ENCODE peak calls at places on chromosomes 6 and 20, in four cellular contexts. I is IMR-90, V is K562, H is GM12878. M is an unnamed sample.

GRCh38 chr20:57380081-57380750 is 11.0 kb upstream of the RBM38 start:
- DNase-seq in I (no peak), V (no peak), H (no peak), M (no peak)

GRCh38 chr6:53834134-53834533 is 39.3 kb downstream of the LRRC1 start:
- DNase-seq in I (no peak), V (no peak), H (no peak), M (no peak)

GRCh38 chr20:45365444-45365970 is 2.6 kb downstream of the SYS1 start:
- DNase-seq in I (no peak), V (no peak), H (no peak), M (no peak)

GRCh38 chr20:42082611-42083010 is 464.4 kb upstream of the CHD6 start:
- DNase-seq in I (peak), V (peak), H (no peak), M (no peak)

GRCh38 chr20:3781153-3781910 is at the start of gene SPEF1:
- DNase-seq in I (peak), V (peak), H (peak), M (peak)

GRCh38 chr6:16278048-16278724 is 39.8 kb downstream of the GMPR start:
- DNase-seq in I (peak), V (no peak), H (no peak), M (no peak)

GRCh38 chr6:80214436-80215022 is 108.1 kb downstream of the BCKDHB start:
- DNase-seq in I (peak), V (peak), H (no peak), M (peak)

GRCh38 chr6:53717571-53717970 is 52.0 kb upstream of the KLHL31 start:
- DNase-seq in I (no peak), V (no peak), H (no peak), M (no peak)

GRCh38 chr6:56649053-56649769 is 6.5 kb upstream of the DST start:
- DNase-seq in I (no peak), V (peak), H (no peak), M (peak)

GRCh38 chr6:18053555-18054445 is 66.4 kb upstream of the KIF13A start:
- DNase-seq in I (peak), V (peak), H (no peak), M (no peak)

GRCh38 chr6:5025911-5026819 is 22.3 kb upstream of the RPP40 start:
- DNase-seq in I (peak), V (peak), H (no peak), M (peak)

GRCh38 chr6:136784910-136785746 is 7.1 kb downstream of the MAP3K5 start:
- DNase-seq in I (no peak), V (peak), H (no peak), M (peak)

GRCh38 chr6:144006731-144007454 is 1.2 kb downstream of the PLAGL1 start:
- DNase-seq in I (peak), V (peak), H (no peak), M (peak)

GRCh38 chr6:48471326-48471725 is 360.3 kb upstream of the PTCHD4 start:
- DNase-seq in I (no peak), V (no peak), H (no peak), M (no peak)

GRCh38 chr6:46170357-46171289 is at the start of gene ENPP5:
- DNase-seq in I (no peak), V (peak), H (peak), M (no peak)

GRCh38 chr6:89162047-89162371 is 16.2 kb downstream of the PM20D2 start:
- DNase-seq in I (no peak), V (no peak), H (no peak), M (no peak)

DNA sequence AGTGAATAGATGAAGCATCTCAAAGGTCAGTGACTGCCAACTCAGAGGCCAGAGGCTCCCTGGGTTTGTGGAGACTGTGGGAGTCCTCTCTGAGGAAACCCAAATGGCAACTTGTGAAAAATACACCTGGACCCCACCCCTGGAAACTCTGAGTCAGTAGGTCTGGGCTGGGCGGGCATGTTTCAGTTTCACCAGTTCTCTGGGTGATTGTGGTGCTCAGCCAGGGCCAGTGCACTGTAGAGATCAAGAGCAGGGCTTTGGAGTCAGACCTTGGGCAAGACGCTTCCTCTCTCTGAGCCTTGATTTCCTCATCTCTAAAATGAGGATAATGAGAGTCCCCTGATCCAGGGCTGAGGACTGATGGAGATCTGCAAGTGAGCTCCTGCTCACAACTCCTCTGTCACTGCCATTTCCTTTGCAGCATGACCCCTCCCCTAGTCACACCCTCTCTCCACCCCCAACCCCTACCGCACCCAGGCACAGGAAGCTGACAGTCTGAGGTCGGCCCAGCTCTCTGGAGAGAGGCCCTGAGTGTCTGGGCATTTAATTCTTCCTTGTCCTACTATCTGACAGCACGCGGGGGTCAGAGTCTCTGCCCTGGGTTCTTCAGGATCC is 5.1 kb downstream of the DEF6 start:
- DNase-seq in I (peak), V (peak), H (peak), M (no peak)
- TF ChIP-seq POLR2A in I (no peak), V (peak), H (peak), M (no peak)

GRCh38 chr6:33577718-33578117 is 2.4 kb downstream of the BAK1 start:
- DNase-seq in I (no peak), V (no peak), H (no peak), M (no peak)

GRCh38 chr6:33579828-33580714 is at the start of gene BAK1:
- DNase-seq in I (peak), V (peak), H (peak), M (peak)

GRCh38 chr6:33578164-33578563 is 1.9 kb downstream of the BAK1 start:
- DNase-seq in I (no peak), V (no peak), H (no peak), M (no peak)

GRCh38 chr6:33577106-33577535 is 3.0 kb downstream of the BAK1 start:
- DNase-seq in I (no peak), V (no peak), H (no peak), M (no peak)

GRCh38 chr6:33578588-33579011 is 1.5 kb downstream of the BAK1 start:
- DNase-seq in I (no peak), V (peak), H (no peak), M (no peak)
- H3K9ac ChIP-seq in I (no peak), V (peak), H (peak), M (no peak)

GRCh38 chr6:117600008-117600743 is 2.1 kb downstream of the GOPC start:
- DNase-seq in I (peak), V (peak), H (no peak), M (peak)

GRCh38 chr6:117602899-117603588 is 733 bp upstream of the GOPC start:
- DNase-seq in I (no peak), V (no peak), H (no peak), M (no peak)

GRCh38 chr6:117605169-117605826 is 3.0 kb upstream of the GOPC start:
- DNase-seq in I (peak), V (peak), H (peak), M (peak)

GRCh38 chr6:117601811-117602150 is 530 bp downstream of the GOPC start:
- DNase-seq in I (no peak), V (no peak), H (no peak), M (no peak)

DNA sequence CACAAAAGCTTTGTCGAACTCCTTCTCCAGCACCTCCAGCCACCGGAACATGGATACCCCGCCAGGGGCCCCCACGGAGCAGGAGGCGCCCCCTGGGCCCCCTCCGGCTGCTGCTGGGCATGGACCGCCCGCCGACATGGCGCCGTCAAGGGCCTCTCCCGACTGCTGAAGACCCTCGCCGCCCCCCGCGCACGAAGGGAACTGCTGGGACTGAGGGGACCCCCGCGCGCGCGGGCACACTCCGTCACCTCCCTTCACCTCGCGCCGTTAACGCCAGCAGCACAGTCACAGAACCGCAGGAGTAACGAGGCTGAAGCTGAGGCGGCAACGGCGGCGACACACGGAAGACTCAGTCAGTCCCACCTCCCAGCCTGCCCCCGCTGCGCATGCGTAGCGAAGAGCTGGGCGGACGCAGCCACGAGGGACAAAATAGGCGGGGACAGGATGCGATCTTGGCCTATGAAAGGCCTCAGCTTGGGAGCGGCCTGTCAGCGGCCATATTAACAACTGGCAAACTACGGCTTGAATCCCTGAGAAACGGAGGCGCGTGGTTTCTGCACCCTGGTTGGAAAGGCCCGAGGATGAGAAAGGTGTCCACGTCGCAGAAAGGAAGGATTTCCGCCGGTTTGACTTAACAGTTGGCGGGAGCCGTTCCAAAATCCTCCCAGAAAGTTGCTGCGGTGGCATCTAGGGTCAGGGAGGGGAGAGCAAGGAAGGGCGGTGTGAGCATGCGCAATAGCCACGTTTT is at the start of gene GOPC:
- DNase-seq in I (peak), V (peak), H (peak), M (peak)
- TF ChIP-seq POLR2A in I (peak), V (peak), H (peak), M (peak)

GRCh38 chr20:25738198-25738597 is 41.5 kb upstream of the ZNF337 start:
- DNase-seq in I (peak), V (no peak), H (no peak), M (no peak)

GRCh38 chr20:25739615-25740320 is 43.1 kb upstream of the ZNF337 start:
- DNase-seq in I (peak), V (no peak), H (no peak), M (peak)

GRCh38 chr20:25733903-25734302 is 37.2 kb upstream of the ZNF337 start:
- DNase-seq in I (no peak), V (no peak), H (no peak), M (no peak)
- H3K9ac ChIP-seq in I (no peak), V (no peak), H (no peak), M (no peak)

GRCh38 chr20:23357767-23358562 is 4.0 kb upstream of the GZF1 start:
- DNase-seq in I (peak), V (peak), H (peak), M (peak)
- TF ChIP-seq POLR2A in I (peak), V (peak), H (peak), M (peak)

DNA sequence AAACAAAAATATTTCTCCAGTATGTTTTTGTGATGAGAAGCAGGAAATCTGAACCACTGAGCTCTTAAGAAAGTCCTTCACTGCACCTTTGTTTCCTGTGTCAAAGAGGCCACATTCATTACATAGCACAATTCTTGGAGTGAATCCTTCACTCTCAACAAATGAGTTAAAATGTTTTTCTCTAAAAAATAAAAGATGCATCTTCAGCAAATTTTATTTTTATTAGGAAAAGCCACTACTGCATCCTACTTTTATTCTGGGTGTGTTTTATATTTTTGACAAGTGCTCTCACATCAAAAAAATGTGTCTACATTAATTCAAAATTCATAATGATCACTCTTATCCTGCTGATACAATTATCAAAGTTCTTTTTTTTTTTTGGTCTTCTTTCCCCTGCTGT is 76.3 kb downstream of the PLCB4 start:
- DNase-seq in I (no peak), V (no peak), H (no peak), M (no peak)
- H3K9ac ChIP-seq in I (no peak), V (no peak), H (no peak), M (no peak)

DNA sequence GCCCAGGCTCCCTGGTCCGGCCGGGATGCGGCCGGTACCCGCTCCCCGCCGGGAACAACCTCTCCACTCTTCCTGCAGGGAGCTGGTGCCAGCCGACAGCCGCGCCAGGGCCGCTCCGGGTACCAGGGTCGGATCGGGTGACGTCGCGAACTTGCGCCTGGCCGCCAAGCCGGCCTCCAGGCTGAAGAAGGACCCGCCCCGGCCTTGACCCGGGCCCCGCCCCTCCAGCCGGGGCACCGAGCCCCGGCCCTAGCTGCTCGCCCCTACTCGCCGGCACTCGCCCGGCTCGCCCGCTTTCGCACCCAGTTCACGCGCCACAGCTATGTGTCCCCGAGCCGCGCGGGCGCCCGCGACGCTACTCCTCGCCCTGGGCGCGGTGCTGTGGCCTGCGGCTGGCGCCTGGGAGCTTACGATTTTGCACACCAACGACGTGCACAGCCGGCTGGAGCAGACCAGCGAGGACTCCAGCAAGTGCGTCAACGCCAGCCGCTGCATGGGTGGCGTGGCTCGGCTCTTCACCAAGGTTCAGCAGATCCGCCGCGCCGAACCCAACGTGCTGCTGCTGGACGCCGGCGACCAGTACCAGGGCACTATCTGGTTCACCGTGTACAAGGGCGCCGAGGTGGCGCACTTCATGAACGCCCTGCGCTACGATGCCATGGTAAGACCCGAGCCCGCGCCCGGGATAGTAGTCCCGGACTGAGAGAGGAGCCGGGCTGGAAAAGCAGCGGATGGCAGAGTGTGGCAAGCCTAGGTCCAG is at the start of gene NT5E:
- DNase-seq in I (peak), V (no peak), H (no peak), M (peak)
- TF ChIP-seq POLR2A in I (peak), V (no peak), H (peak), M (peak)

GRCh38 chr6:33432546-33432945 is 12.7 kb downstream of the SYNGAP1 start:
- DNase-seq in I (no peak), V (no peak), H (no peak), M (no peak)

GRCh38 chr6:33430991-33431879 is 11.4 kb downstream of the SYNGAP1 start:
- DNase-seq in I (peak), V (peak), H (no peak), M (peak)

GRCh38 chr6:33433001-33433559 is 13.2 kb downstream of the SYNGAP1 start:
- DNase-seq in I (no peak), V (no peak), H (no peak), M (no peak)

GRCh38 chr6:33431880-33432541 is 12.1 kb downstream of the SYNGAP1 start:
- DNase-seq in I (no peak), V (no peak), H (no peak), M (no peak)

DNA sequence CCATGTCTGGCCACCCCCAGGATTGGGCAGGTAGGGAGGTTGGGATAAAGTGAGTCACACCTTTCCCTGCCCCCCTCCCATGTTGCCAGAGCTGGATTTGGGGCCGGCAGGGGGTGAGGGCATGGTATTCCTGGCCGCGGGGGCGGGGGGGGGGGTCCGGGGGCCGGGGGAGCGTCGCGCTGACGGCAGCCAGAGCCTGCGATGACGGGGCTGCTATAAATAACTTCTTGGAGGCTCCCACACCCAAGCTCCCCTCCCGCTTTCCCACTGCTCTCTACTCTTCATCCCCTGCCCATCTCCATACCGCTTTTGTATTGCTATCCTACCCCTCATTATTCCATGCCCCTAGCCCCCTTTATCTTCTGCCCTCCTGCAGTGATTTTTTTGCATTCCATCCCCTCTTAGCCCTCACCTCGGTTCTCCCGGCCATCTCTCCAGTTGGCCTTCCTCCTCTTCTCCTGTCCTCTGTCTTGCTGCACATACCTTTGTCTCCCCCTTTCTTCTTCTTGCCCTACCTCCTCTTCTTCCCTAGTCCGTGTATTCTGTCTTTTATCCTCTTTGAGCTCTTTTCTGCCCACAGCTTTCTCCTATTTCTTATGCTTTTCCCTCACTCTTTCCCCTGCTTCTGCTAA is 13.8 kb downstream of the SYNGAP1 start:
- DNase-seq in I (peak), V (no peak), H (no peak), M (no peak)
- H3K9ac ChIP-seq in I (no peak), V (peak), H (no peak), M (no peak)

GRCh38 chr6:3750324-3751018 is 1.0 kb downstream of the PXDC1 start:
- DNase-seq in I (peak), V (no peak), H (no peak), M (peak)
- TF ChIP-seq POLR2A in I (peak), V (no peak), H (no peak), M (peak)

M was measured in endothelial cell of umbilical vein.